ENCODE peak calls at places on chromosomes 11 and 22, in ten cellular contexts. O, M, K, X, N, D, H, G, B and Y are unnamed samples.

GRCh38 chr11:2142300-2142759 is 3.1 kb upstream of the IGF2 start:
- DNase-seq in O (no peak), M (no peak), K (no peak), X (no peak), N (no peak), D (peak; percentile 47), H (no peak), G (no peak), B (peak; percentile 56), Y (peak; percentile 56)

GRCh38 chr11:27040302-27041115 is at the start of gene BBOX1:
- DNase-seq in O (no peak), M (no peak), K (no peak), X (no peak), N (no peak), D (no peak), H (no peak), G (no peak), B (no peak), Y (peak; percentile 92)

GRCh38 chr22:40953446-40953845 is 2.3 kb downstream of the RBX1 start:
- DNase-seq in O (no peak), M (no peak), K (no peak), X (no peak), N (no peak), D (no peak), H (no peak), G (no peak), B (peak; percentile 46), Y (no peak)

GRCh38 chr11:129974237-129974636 is 28.4 kb downstream of the PRDM10 start:
- DNase-seq in O (no peak), M (no peak), K (no peak), X (no peak), N (no peak), D (no peak), H (no peak), G (no peak), B (no peak), Y (no peak)

GRCh38 chr11:68598816-68599653 is 85.3 kb upstream of the GAL start:
- DNase-seq in O (no peak), M (peak; percentile 20), K (no peak), X (no peak), N (no peak), D (peak; percentile 10), H (no peak), G (no peak), B (peak; percentile 33), Y (no peak)

GRCh38 chr11:65383778-65384177 is 1.3 kb upstream of the SLC25A45 start:
- DNase-seq in O (no peak), M (no peak), K (no peak), X (no peak), N (no peak), D (no peak), H (no peak), G (no peak), B (no peak), Y (no peak)

GRCh38 chr22:24093855-24094254 is 82.8 kb downstream of the CABIN1 start:
- DNase-seq in O (no peak), M (no peak), K (no peak), X (no peak), N (no peak), D (no peak), H (no peak), G (peak; percentile 12), B (no peak), Y (no peak)

GRCh38 chr11:48099916-48100446 is 116.6 kb upstream of the OR4B1 start:
- DNase-seq in O (no peak), M (no peak), K (no peak), X (no peak), N (no peak), D (no peak), H (no peak), G (no peak), B (no peak), Y (no peak)

GRCh38 chr11:96055706-96056387 is 131.9 kb upstream of the MTMR2 start:
- DNase-seq in O (no peak), M (peak; percentile 70), K (peak; percentile 43), X (no peak), N (no peak), D (peak; percentile 72), H (no peak), G (no peak), B (peak; percentile 39), Y (peak; percentile 53)

GRCh38 chr11:43575931-43576833 is 104.4 kb upstream of the HSD17B12 start:
- DNase-seq in O (no peak), M (peak; percentile 28), K (no peak), X (no peak), N (no peak), D (peak; percentile 24), H (no peak), G (no peak), B (no peak), Y (no peak)

GRCh38 chr22:49140921-49141680 is 686.6 kb downstream of the BRD1 start:
- DNase-seq in O (no peak), M (no peak), K (peak; percentile 29), X (no peak), N (no peak), D (no peak), H (no peak), G (no peak), B (no peak), Y (no peak)
- TF ChIP-seq CTCF in O (no peak), M (no peak), K (no peak), X (no peak), N (no peak), D (no peak), H (no peak), G (no peak), B (no peak), Y (no peak)

DNA sequence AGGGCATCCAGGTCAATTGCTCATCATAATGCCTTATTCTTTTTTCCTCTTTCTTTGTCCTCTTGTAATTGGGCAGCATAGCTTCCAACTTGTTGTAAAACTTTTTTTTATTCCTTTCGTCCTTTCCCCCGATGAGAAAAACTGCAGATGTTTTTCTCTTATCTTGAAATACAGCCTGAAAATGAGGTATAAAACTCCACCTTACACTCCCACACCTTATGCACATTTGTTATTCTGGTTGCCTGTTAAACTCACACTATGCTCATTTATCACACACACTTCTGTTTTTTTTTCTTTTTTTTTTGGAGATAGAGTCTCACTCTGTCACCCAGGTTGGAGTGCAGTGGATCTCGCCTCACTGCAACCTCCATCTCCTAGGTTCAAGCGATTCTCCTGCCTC is 1.9 kb upstream of the OR51A2 start:
- DNase-seq in O (no peak), M (no peak), K (no peak), X (no peak), N (no peak), D (no peak), H (no peak), G (no peak), B (no peak), Y (no peak)
- TF ChIP-seq CTCF in O (no peak), M (no peak), K (no peak), X (no peak), N (no peak), D (no peak), H (no peak), G (no peak), B (no peak), Y (no peak)

GRCh38 chr11:70158757-70159389 is 44.2 kb upstream of the FADD start:
- DNase-seq in O (no peak), M (no peak), K (no peak), X (no peak), N (no peak), D (no peak), H (no peak), G (no peak), B (no peak), Y (no peak)

GRCh38 chr11:70156291-70157037 is 46.6 kb upstream of the FADD start:
- DNase-seq in O (no peak), M (no peak), K (no peak), X (no peak), N (no peak), D (no peak), H (no peak), G (no peak), B (no peak), Y (no peak)

GRCh38 chr11:70159612-70160570 is 43.2 kb upstream of the FADD start:
- DNase-seq in O (no peak), M (peak; percentile 42), K (no peak), X (no peak), N (no peak), D (peak; percentile 39), H (no peak), G (no peak), B (no peak), Y (peak; percentile 97)

GRCh38 chr11:70155386-70155785 is 47.7 kb upstream of the FADD start:
- DNase-seq in O (no peak), M (no peak), K (no peak), X (no peak), N (no peak), D (no peak), H (no peak), G (no peak), B (no peak), Y (peak; percentile 69)

DNA sequence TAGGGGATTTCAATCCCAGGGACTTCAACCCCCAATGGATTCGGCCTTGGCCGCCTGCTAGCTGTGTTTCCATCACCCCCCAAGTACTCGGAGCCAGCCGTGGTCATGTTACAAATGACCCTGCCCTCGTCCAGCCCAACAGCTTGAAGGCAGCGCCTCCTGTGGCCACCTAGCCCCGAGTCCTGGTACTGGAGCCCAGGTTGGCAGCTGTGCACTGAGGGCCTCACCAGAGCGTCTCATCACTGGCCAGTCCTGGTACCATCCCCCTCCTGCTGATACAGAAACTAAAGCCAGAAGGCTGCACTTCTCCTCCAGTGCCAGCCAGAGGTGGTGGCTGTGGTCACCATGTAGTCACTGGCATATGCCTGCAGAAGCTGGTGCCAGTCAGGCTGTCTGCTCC is 44.9 kb upstream of the FADD start:
- DNase-seq in O (no peak), M (peak; percentile 14), K (peak; percentile 83), X (no peak), N (peak; percentile 71), D (no peak), H (no peak), G (peak; percentile 82), B (no peak), Y (peak; percentile 29)
- TF ChIP-seq CTCF in O (no peak), M (peak; percentile 56), K (peak; percentile 69), X (peak; percentile 35), N (peak; percentile 59), D (peak; percentile 10), H (no peak), G (peak; percentile 15), B (peak; percentile 27), Y (peak; percentile 13)

GRCh38 chr22:29555065-29555644 is 1.6 kb upstream of the THOC5 start:
- DNase-seq in O (no peak), M (no peak), K (no peak), X (no peak), N (no peak), D (peak; percentile 34), H (no peak), G (no peak), B (peak; percentile 76), Y (no peak)

GRCh38 chr22:29553391-29554224 is at the start of gene THOC5:
- DNase-seq in O (peak; percentile 96), M (peak; percentile 96), K (peak; percentile 96), X (peak; percentile 93), N (peak; percentile 90), D (peak; percentile 95), H (peak; percentile 73), G (peak; percentile 92), B (peak; percentile 96), Y (peak; percentile 97)

DNA sequence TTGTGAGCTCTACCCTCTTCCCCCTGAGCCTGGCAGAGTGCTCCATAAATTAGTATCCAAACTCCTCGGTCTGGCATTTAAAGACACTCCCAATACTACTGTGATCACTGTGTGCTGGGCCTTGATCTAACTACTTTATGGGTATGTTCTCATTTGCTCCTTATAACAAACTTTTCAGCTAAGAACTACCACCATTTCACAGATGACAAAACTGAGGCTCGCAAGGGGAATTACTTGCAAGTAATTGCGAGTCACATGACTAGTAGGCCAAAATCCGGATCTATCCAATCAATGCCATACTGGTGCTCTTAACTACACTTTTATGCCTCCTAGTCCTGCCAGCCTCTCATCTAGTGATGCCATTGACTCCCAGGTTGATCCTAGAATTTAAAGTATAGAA is 3.6 kb downstream of the THOC5 start:
- DNase-seq in O (no peak), M (no peak), K (no peak), X (no peak), N (no peak), D (no peak), H (no peak), G (no peak), B (no peak), Y (no peak)
- TF ChIP-seq CTCF in O (no peak), M (no peak), K (no peak), X (no peak), N (no peak), D (no peak), H (no peak), G (no peak), B (no peak), Y (no peak)